ENCODE peak calls at places on chromosomes 13 and 19, in eight cellular contexts. L is activated CD4-positive, alpha-beta T cell treated with anti-CD3 and anti-CD28 coated beads, Interleukin-2, amount 50 U/mL, for 48 hours; G is cardiac fibroblast; N is type B pancreatic cell; A is sciatic nerve; Z is GDM1; X is NCI-H2107; C is germinal center. J is an unnamed sample.

GRCh38 chr13:99022953-99023352 is 45.1 kb upstream of the DOCK9 start:
- DNase-seq in L (no peak), X (no peak), N (no peak), G (peak), C (no peak), A (no peak), Z (no peak), J (no peak)

GRCh38 chr13:77565635-77566034 is 30.1 kb downstream of the SCEL start:
- DNase-seq in N (no peak), A (no peak), G (peak), X (no peak), L (no peak), Z (no peak), C (peak), J (peak)

GRCh38 chr19:10379880-10380310 is 477 bp downstream of the TYK2 start:
- DNase-seq in L (no peak), X (no peak), C (no peak), N (no peak), A (no peak), G (no peak), Z (no peak), J (no peak)

GRCh38 chr19:38715540-38715939 is 28.7 kb downstream of the CAPN12 start:
- DNase-seq in N (no peak), L (no peak), X (no peak), C (no peak), Z (no peak), G (no peak), A (no peak), J (no peak)

GRCh38 chr13:23443878-23444277 is 10.4 kb upstream of the SACS start:
- DNase-seq in Z (no peak), A (no peak), G (no peak), N (no peak), C (no peak), X (no peak), L (no peak), J (no peak)

GRCh38 chr19:46451352-46451751 is 20.0 kb downstream of the PNMA8A start:
- DNase-seq in A (no peak), L (no peak), G (no peak), X (no peak), C (no peak), Z (no peak), N (no peak), J (peak)

GRCh38 chr19:19460258-19460731 is 54.8 kb downstream of the GATAD2A start:
- DNase-seq in N (no peak), L (peak), C (no peak), Z (no peak), G (peak), X (no peak), A (no peak), J (no peak)

GRCh38 chr13:100788540-100788939 is 113.9 kb upstream of the TMTC4 start:
- DNase-seq in N (no peak), L (no peak), G (no peak), Z (no peak), A (no peak), X (no peak), C (no peak), J (no peak)

GRCh38 chr13:73173160-73173905 is 114.5 kb downstream of the KLF5 start:
- DNase-seq in L (no peak), N (no peak), C (no peak), X (no peak), Z (no peak), A (no peak), G (no peak), J (no peak)

GRCh38 chr19:47105874-47106273 is 7.7 kb downstream of the ZC3H4 start:
- DNase-seq in Z (no peak), N (no peak), C (no peak), G (no peak), A (no peak), X (no peak), L (no peak), J (no peak)

GRCh38 chr19:4343845-4344713 is 717 bp downstream of the MPND start:
- DNase-seq in N (no peak), C (no peak), L (no peak), Z (no peak), G (no peak), A (peak), X (no peak), J (no peak)

GRCh38 chr19:48966541-48967345 is 1.6 kb downstream of the FTL start:
- DNase-seq in X (no peak), G (peak), Z (no peak), A (no peak), N (no peak), L (no peak), C (no peak), J (no peak)

GRCh38 chr13:29808264-29808663 is 42.2 kb downstream of the UBL3 start:
- DNase-seq in Z (no peak), L (no peak), G (no peak), C (no peak), N (no peak), X (no peak), A (no peak), J (no peak)

GRCh38 chr13:94181461-94182107 is 297.9 kb downstream of the DCT start:
- DNase-seq in Z (no peak), N (no peak), C (no peak), A (no peak), G (no peak), L (no peak), X (no peak), J (no peak)

GRCh38 chr13:25406377-25406776 is 34.6 kb downstream of the ATP8A2 start:
- DNase-seq in A (no peak), X (no peak), C (no peak), Z (no peak), L (no peak), N (no peak), G (no peak), J (peak)

GRCh38 chr13:50587839-50588373 is 255.6 kb downstream of the DLEU7 start:
- DNase-seq in Z (no peak), N (no peak), C (no peak), G (no peak), L (no peak), X (no peak), A (no peak), J (no peak)

GRCh38 chr19:7973883-7974282 is 30.4 kb upstream of the TIMM44 start:
- DNase-seq in N (no peak), X (no peak), G (no peak), C (no peak), Z (no peak), L (no peak), A (no peak), J (no peak)

GRCh38 chr13:60267498-60268202 is 103.9 kb upstream of the DIAPH3 start:
- DNase-seq in A (no peak), L (peak), N (no peak), C (no peak), Z (peak), G (peak), X (no peak), J (peak)

GRCh38 chr19:19453129-19453461 is 47.6 kb downstream of the GATAD2A start:
- DNase-seq in A (no peak), Z (no peak), G (no peak), X (no peak), L (no peak), N (no peak), C (no peak), J (no peak)

GRCh38 chr19:55373993-55374757 is 2.5 kb upstream of the TMEM190 start:
- DNase-seq in A (no peak), L (no peak), Z (no peak), G (no peak), X (no peak), C (no peak), N (no peak), J (no peak)

GRCh38 chr19:10086032-10086903 is at the start of gene SHFL:
- DNase-seq in L (peak), A (peak), C (peak), X (peak), N (no peak), Z (peak), G (peak), J (peak)

GRCh38 chr13:66446413-66446812 is 783.7 kb downstream of the PCDH9 start:
- DNase-seq in A (no peak), N (no peak), Z (no peak), L (no peak), C (no peak), X (no peak), G (peak), J (peak)

J was measured in MCF 10A.